ENCODE peak calls at places on chromosomes 2 and 18, in seven cellular contexts. W is H1; G is effector memory CD4-positive, alpha-beta T cell; Z is stomach; Q is HCT116; X is dorsolateral prefrontal cortex; Y is Peyer's patch. A is an unnamed sample.

GRCh38 chr2:38146917-38147307 is 71.0 kb upstream of the CYP1B1 start:
- DNase-seq in Z (no peak), G (no peak), X (no peak), Y (no peak), W (no peak), Q (peak; percentile 79), A (peak; percentile 96)

GRCh38 chr2:216426938-216427337 is 14.7 kb downstream of the SMARCAL1 start:
- DNase-seq in Q (no peak), X (no peak), G (no peak), Z (no peak), W (no peak), Y (no peak), A (peak; percentile 66)

GRCh38 chr2:132877923-132878322 is 207.9 kb upstream of the LYPD1 start:
- DNase-seq in Y (no peak), Q (no peak), G (no peak), Z (no peak), W (no peak), X (no peak), A (no peak)

GRCh38 chr2:172095146-172095904 is 7.4 kb downstream of the DLX2 start:
- DNase-seq in X (no peak), W (peak; percentile 80), Z (peak; percentile 54), Q (no peak), Y (peak; percentile 72), G (peak; percentile 68), A (peak; percentile 60)

GRCh38 chr2:210233487-210233886 is 8.2 kb upstream of the ACADL start:
- DNase-seq in Q (no peak), Z (peak; percentile 74), X (no peak), Y (no peak), W (no peak), G (no peak), A (no peak)

GRCh38 chr18:79595876-79596374 is 83.7 kb upstream of the CTDP1 start:
- DNase-seq in Q (no peak), Z (no peak), Y (no peak), W (no peak), G (no peak), X (no peak), A (no peak)

GRCh38 chr2:128622371-128622770 is 303.7 kb upstream of the HS6ST1 start:
- DNase-seq in Q (no peak), X (no peak), W (no peak), G (no peak), Y (peak; percentile 52), Z (no peak), A (no peak)

GRCh38 chr2:180604077-180604476 is 376.3 kb upstream of the UBE2E3 start:
- DNase-seq in Q (peak; percentile 6), G (no peak), Z (no peak), X (no peak), Y (no peak), W (peak; percentile 46), A (peak; percentile 21)

GRCh38 chr18:76610933-76611749 is 116.1 kb upstream of the ZNF516 start:
- DNase-seq in Z (peak; percentile 48), X (no peak), G (no peak), Y (no peak), Q (no peak), W (no peak), A (no peak)

GRCh38 chr2:53353372-53354111 is 414.1 kb upstream of the CHAC2 start:
- DNase-seq in Q (peak; percentile 74), G (no peak), W (no peak), Z (no peak), Y (no peak), X (no peak), A (peak; percentile 81)

GRCh38 chr18:10490401-10491289 is 35.2 kb upstream of the NAPG start:
- DNase-seq in Q (peak; percentile 73), X (no peak), G (peak; percentile 9), Z (no peak), W (peak; percentile 57), Y (peak; percentile 90), A (no peak)

GRCh38 chr2:43276962-43277383 is 50.6 kb upstream of the ZFP36L2 start:
- DNase-seq in Z (peak; percentile 63), W (no peak), Y (no peak), X (no peak), G (no peak), Q (no peak), A (no peak)

GRCh38 chr2:174951746-174952145 is 53.4 kb downstream of the CHN1 start:
- DNase-seq in Z (no peak), Q (no peak), Y (no peak), X (no peak), G (no peak), W (no peak), A (peak; percentile 49)

GRCh38 chr18:25726278-25726677 is 364.1 kb downstream of the SS18 start:
- DNase-seq in G (no peak), X (no peak), Z (no peak), Y (no peak), W (no peak), Q (no peak), A (peak; percentile 68)

GRCh38 chr2:151162185-151162584 is 99.5 kb downstream of the RBM43 start:
- DNase-seq in X (no peak), Y (no peak), Z (no peak), Q (no peak), G (no peak), W (no peak), A (peak; percentile 54)

GRCh38 chr2:232545511-232546375 is 4.6 kb downstream of the TIGD1 start:
- DNase-seq in W (peak; percentile 30), G (no peak), Z (no peak), Q (no peak), X (no peak), Y (no peak), A (no peak)

GRCh38 chr2:172253190-172254052 is 150.7 kb upstream of the DLX2 start:
- DNase-seq in Q (peak; percentile 100), G (no peak), W (no peak), X (no peak), Z (peak; percentile 50), Y (peak; percentile 84), A (peak; percentile 99)

GRCh38 chr18:74387362-74387761 is 69.7 kb downstream of the DIPK1C start:
- DNase-seq in Z (no peak), W (no peak), X (no peak), G (no peak), Q (no peak), Y (no peak), A (no peak)

GRCh38 chr2:119220720-119221301 is 2.8 kb upstream of the STEAP3 start:
- DNase-seq in Y (no peak), Z (no peak), G (no peak), Q (no peak), X (no peak), W (no peak), A (no peak)

GRCh38 chr2:183123959-183124221 is 353 bp upstream of the NUP35 start:
- DNase-seq in Z (no peak), X (no peak), Y (no peak), G (no peak), W (no peak), Q (no peak), A (no peak)
- H3K27ac ChIP-seq in Z (peak overlapping the region; percentile 92), X (peak overlapping the region; percentile 93), Y (peak overlapping the region; percentile 80), G (peak overlapping the region; percentile 69), W (peak overlapping the region; percentile 97), Q (peak overlapping the region; percentile 96), A (peak overlapping the region; percentile 79)

GRCh38 chr2:186589733-186590537 is at the start of gene ITGAV:
- DNase-seq in X (peak; percentile 74), G (peak; percentile 70), Y (peak; percentile 96), W (peak; percentile 90), Z (peak; percentile 95), Q (peak; percentile 71), A (peak; percentile 92)

GRCh38 chr2:186595219-186595618 is 5.4 kb downstream of the ITGAV start:
- DNase-seq in Y (no peak), X (no peak), Z (peak; percentile 38), W (no peak), Q (no peak), G (no peak), A (no peak)

GRCh38 chr2:186590538-186591441 is 934 bp downstream of the ITGAV start:
- DNase-seq in G (peak; percentile 5), Q (no peak), Y (no peak), Z (no peak), X (no peak), W (no peak), A (peak; percentile 59)

GRCh38 chr2:186592137-186592875 is 2.5 kb downstream of the ITGAV start:
- DNase-seq in Y (no peak), Q (no peak), W (no peak), G (no peak), X (no peak), Z (no peak), A (no peak)

DNA sequence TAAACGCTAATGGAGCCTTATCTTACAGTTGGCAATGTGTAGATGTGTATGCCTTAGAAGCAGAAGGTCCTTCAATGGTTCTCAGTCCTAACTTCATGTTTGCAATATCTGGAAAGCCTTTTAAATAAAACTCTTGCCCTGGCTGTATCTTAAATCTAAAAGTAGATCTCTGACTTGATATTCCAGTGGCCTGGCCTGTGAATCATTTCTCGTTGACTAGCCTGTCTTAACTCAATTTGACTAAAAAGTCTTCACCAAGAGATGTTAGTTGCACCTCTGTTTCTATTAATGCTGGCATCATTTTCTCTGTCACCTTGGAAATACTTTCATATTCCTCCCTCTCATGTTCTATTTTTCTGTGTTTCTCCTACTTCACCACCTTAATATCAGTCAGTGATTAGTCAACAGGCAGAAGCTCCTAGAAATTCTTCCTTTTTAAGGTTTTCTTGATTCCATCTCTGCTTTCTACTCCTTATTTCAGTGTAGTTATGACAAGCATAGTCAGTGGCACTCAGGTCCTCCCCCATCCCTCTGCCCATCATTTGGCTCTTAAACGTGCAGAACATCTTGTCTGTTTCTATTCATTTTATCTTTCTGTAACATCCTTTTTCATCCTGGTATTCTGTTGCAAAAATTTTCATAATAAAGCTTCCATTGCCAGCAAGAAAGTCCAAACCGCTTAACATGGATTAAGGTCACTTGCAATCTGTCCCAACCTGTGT is 4.3 kb downstream of the ITGAV start:
- DNase-seq in Z (no peak), W (no peak), G (no peak), Y (no peak), Q (no peak), X (no peak), A (no peak)
- H3K27ac ChIP-seq in Z (no peak overlapping the region), W (no peak overlapping the region), G (no peak overlapping the region), Y (no peak overlapping the region), Q (no peak overlapping the region), X (peak overlapping the region; percentile 33), A (no peak overlapping the region)

GRCh38 chr2:31707992-31708391 is 127.3 kb upstream of the SRD5A2 start:
- DNase-seq in W (no peak), Y (no peak), Z (no peak), Q (no peak), G (no peak), X (no peak), A (no peak)
- H3K27ac ChIP-seq in W (no peak overlapping the region), Y (no peak overlapping the region), Z (no peak overlapping the region), Q (no peak overlapping the region), G (no peak overlapping the region), X (no peak overlapping the region), A (no peak overlapping the region)

GRCh38 chr2:98912957-98913915 is 22.8 kb downstream of the CRACDL start:
- DNase-seq in X (no peak), Y (peak; percentile 40), W (no peak), Q (no peak), G (no peak), Z (peak; percentile 24), A (no peak)

GRCh38 chr2:98911126-98911375 is 25.0 kb downstream of the CRACDL start:
- DNase-seq in Y (peak; percentile 31), G (no peak), W (peak; percentile 32), Q (no peak), Z (no peak), X (no peak), A (no peak)

GRCh38 chr2:98913916-98914712 is 21.9 kb downstream of the CRACDL start:
- DNase-seq in Y (peak; percentile 31), Q (no peak), Z (peak; percentile 64), X (no peak), W (no peak), G (no peak), A (no peak)

GRCh38 chr2:98911376-98912154 is 24.5 kb downstream of the CRACDL start:
- DNase-seq in G (no peak), Y (peak; percentile 63), Z (peak; percentile 25), X (no peak), Q (no peak), W (peak; percentile 33), A (no peak)

GRCh38 chr2:98912221-98912851 is 23.7 kb downstream of the CRACDL start:
- DNase-seq in X (peak; percentile 85), Q (peak; percentile 29), G (no peak), W (peak; percentile 38), Z (peak; percentile 66), Y (peak; percentile 43), A (peak; percentile 82)
- H3K27ac ChIP-seq in X (peak overlapping the region; percentile 88), Q (no peak overlapping the region), G (no peak overlapping the region), W (no peak overlapping the region), Z (peak overlapping the region; percentile 80), Y (no peak overlapping the region), A (no peak overlapping the region)